ENCODE peak calls at places on chromosome 11, in eight cellular contexts. P is ELR; J is neuronal stem cell; M is T-helper 2 cell treated with Interferon-gamma antibody and Interleukin-4, amounts not matched to agents 5 μg/mL and 100 μg/mL, for 36 hours; X is HCEC 1CT; G is iris pigment epithelial cell; B is fibroblast of the conjunctiva; C is amygdala. A is an unnamed sample.

GRCh38 chr11:131894615-131895544 is 524.5 kb downstream of the NTM start:
- DNase-seq in X (no peak), C (no peak), G (no peak), M (no peak), P (no peak), B (no peak), J (no peak), A (no peak)

GRCh38 chr11:45178890-45179663 is 32.6 kb downstream of the PRDM11 start:
- DNase-seq in G (peak; percentile 71), B (no peak), C (no peak), X (no peak), P (no peak), M (no peak), J (no peak), A (no peak)

GRCh38 chr11:134071766-134072403 is 3.0 kb downstream of the JAM3 start:
- DNase-seq in G (no peak), P (no peak), M (no peak), J (no peak), X (no peak), B (no peak), C (no peak), A (no peak)

GRCh38 chr11:108466405-108466804 is 924 bp downstream of the C11orf65 start:
- DNase-seq in G (no peak), P (peak; percentile 16), M (no peak), J (no peak), X (no peak), C (no peak), B (no peak), A (no peak)

GRCh38 chr11:4610258-4610935 is 2.4 kb upstream of the TRIM68 start:
- DNase-seq in B (no peak), C (no peak), G (no peak), J (no peak), X (peak; percentile 23), M (no peak), P (peak; percentile 29), A (no peak)

GRCh38 chr11:126482586-126483108 is 127.2 kb downstream of the ST3GAL4 start:
- DNase-seq in G (peak; percentile 36), J (no peak), X (no peak), M (no peak), C (no peak), B (no peak), P (peak; percentile 36), A (no peak)

GRCh38 chr11:116059909-116060308 is 555.7 kb upstream of the CADM1 start:
- DNase-seq in M (no peak), P (no peak), B (no peak), C (no peak), X (no peak), G (no peak), J (no peak), A (no peak)

GRCh38 chr11:3638513-3638912 is 3.3 kb downstream of the ART5 start:
- DNase-seq in X (no peak), P (no peak), G (no peak), J (no peak), C (no peak), B (no peak), M (no peak), A (no peak)

GRCh38 chr11:125235006-125235405 is 70.5 kb downstream of the PKNOX2 start:
- DNase-seq in J (peak; percentile 64), X (no peak), G (no peak), C (no peak), B (no peak), P (no peak), M (no peak), A (no peak)

GRCh38 chr11:66743271-66743968 is 14.4 kb upstream of the SPTBN2 start:
- DNase-seq in C (no peak), J (no peak), B (no peak), P (no peak), G (no peak), X (no peak), M (no peak), A (no peak)

GRCh38 chr11:116736763-116737162 is 36.0 kb downstream of the BUD13 start:
- DNase-seq in G (peak; percentile 8), X (peak; percentile 49), C (no peak), M (no peak), B (no peak), P (peak; percentile 48), J (no peak), A (no peak)

GRCh38 chr11:126166413-126166812 is 45.0 kb downstream of the RPUSD4 start:
- DNase-seq in B (no peak), X (no peak), M (no peak), J (no peak), G (no peak), C (no peak), P (no peak), A (no peak)

GRCh38 chr11:42170601-42171000 is 711.1 kb upstream of the LRRC4C start:
- DNase-seq in X (no peak), M (no peak), B (no peak), J (no peak), P (no peak), G (no peak), C (no peak), A (no peak)

GRCh38 chr11:45512749-45513148 is 152.7 kb downstream of the CHST1 start:
- DNase-seq in B (no peak), X (no peak), G (no peak), J (no peak), P (no peak), M (no peak), C (no peak), A (no peak)

GRCh38 chr11:123454060-123454651 is 24.1 kb downstream of the GRAMD1B start:
- DNase-seq in J (no peak), B (no peak), C (no peak), M (peak; percentile 91), X (no peak), G (peak; percentile 27), P (peak; percentile 91), A (no peak)

GRCh38 chr11:119694334-119694733 is 34.7 kb downstream of the NECTIN1 start:
- DNase-seq in M (no peak), X (peak; percentile 15), J (no peak), B (no peak), P (no peak), G (peak; percentile 10), C (no peak), A (no peak)

GRCh38 chr11:2748061-2748813 is 48.4 kb upstream of the KCNQ1OT1 start:
- DNase-seq in G (no peak), B (no peak), P (no peak), X (no peak), M (no peak), J (no peak), C (no peak), A (no peak)

GRCh38 chr11:66115638-66116410 is 45.8 kb downstream of the PACS1 start:
- DNase-seq in B (no peak), J (no peak), M (no peak), X (no peak), G (peak; percentile 56), C (no peak), P (no peak), A (no peak)

GRCh38 chr11:24386551-24387404 is 110.1 kb upstream of the LUZP2 start:
- DNase-seq in G (peak; percentile 52), J (no peak), X (peak; percentile 39), P (peak; percentile 57), M (no peak), B (peak; percentile 17), C (no peak), A (peak; percentile 55)

GRCh38 chr11:763549-764321 is 13.6 kb downstream of the GATD1 start:
- DNase-seq in X (no peak), B (no peak), G (no peak), J (no peak), M (no peak), C (no peak), P (no peak), A (no peak)

A was measured in NCI-H2171.